ENCODE peak calls at places on chromosomes 3 and 15, in four cellular contexts. One of them, this sample, is unnamed.

GRCh38 chr3:78163379-78163778 is 1123.5 kb downstream of the ROBO2 start:
- DNase-seq in activated T-cell treated with anti-CD3 and anti-CD28 coated beads for 48 hours: no peak
- DNase-seq in GM12865: no peak
- DNase-seq in skeletal muscle cell: no peak
- DNase-seq in this sample: no peak

GRCh38 chr15:70447927-70448698 is 315.2 kb downstream of the UACA start:
- DNase-seq in activated T-cell treated with anti-CD3 and anti-CD28 coated beads for 48 hours: peak; percentile 15
- DNase-seq in GM12865: no peak
- DNase-seq in skeletal muscle cell: no peak
- DNase-seq in this sample: no peak

GRCh38 chr3:194588741-194589140 is 44.5 kb downstream of the TMEM44 start:
- DNase-seq in activated T-cell treated with anti-CD3 and anti-CD28 coated beads for 48 hours: no peak
- DNase-seq in GM12865: no peak
- DNase-seq in skeletal muscle cell: no peak
- DNase-seq in this sample: no peak

GRCh38 chr15:74050127-74050526 is 32.2 kb downstream of the GOLGA6A start:
- DNase-seq in activated T-cell treated with anti-CD3 and anti-CD28 coated beads for 48 hours: no peak
- DNase-seq in GM12865: no peak
- DNase-seq in skeletal muscle cell: no peak
- DNase-seq in this sample: no peak

GRCh38 chr3:195556390-195556789 is 13.3 kb upstream of the PPP1R2 start:
- DNase-seq in activated T-cell treated with anti-CD3 and anti-CD28 coated beads for 48 hours: peak; percentile 24
- DNase-seq in GM12865: no peak
- DNase-seq in skeletal muscle cell: no peak
- DNase-seq in this sample: no peak

GRCh38 chr3:193939527-193939926 is 196.4 kb upstream of the HES1 start:
- DNase-seq in activated T-cell treated with anti-CD3 and anti-CD28 coated beads for 48 hours: no peak
- DNase-seq in GM12865: no peak
- DNase-seq in skeletal muscle cell: no peak
- DNase-seq in this sample: no peak

GRCh38 chr3:37903320-37903719 is 41.6 kb downstream of the CTDSPL start:
- DNase-seq in activated T-cell treated with anti-CD3 and anti-CD28 coated beads for 48 hours: no peak
- DNase-seq in GM12865: no peak
- DNase-seq in skeletal muscle cell: no peak
- DNase-seq in this sample: no peak

GRCh38 chr15:101020945-101021344 is 101.8 kb downstream of the LRRK1 start:
- DNase-seq in activated T-cell treated with anti-CD3 and anti-CD28 coated beads for 48 hours: no peak
- DNase-seq in GM12865: no peak
- DNase-seq in skeletal muscle cell: no peak
- DNase-seq in this sample: no peak

GRCh38 chr3:49812916-49813496 is 747 bp downstream of the UBA7 start:
- DNase-seq in activated T-cell treated with anti-CD3 and anti-CD28 coated beads for 48 hours: no peak
- DNase-seq in GM12865: no peak
- DNase-seq in skeletal muscle cell: no peak
- DNase-seq in this sample: peak; percentile 44

GRCh38 chr3:62587169-62587568 is 213.8 kb upstream of the FEZF2 start:
- DNase-seq in activated T-cell treated with anti-CD3 and anti-CD28 coated beads for 48 hours: no peak
- DNase-seq in GM12865: no peak
- DNase-seq in skeletal muscle cell: peak; percentile 93
- DNase-seq in this sample: no peak

GRCh38 chr3:184275961-184276910 is at the start of gene ECE2:
- DNase-seq in activated T-cell treated with anti-CD3 and anti-CD28 coated beads for 48 hours: no peak
- DNase-seq in GM12865: no peak
- DNase-seq in skeletal muscle cell: no peak
- DNase-seq in this sample: peak; percentile 69

GRCh38 chr15:101037090-101037830 is 118.1 kb downstream of the LRRK1 start:
- DNase-seq in activated T-cell treated with anti-CD3 and anti-CD28 coated beads for 48 hours: no peak
- DNase-seq in GM12865: no peak
- DNase-seq in skeletal muscle cell: no peak
- DNase-seq in this sample: no peak

GRCh38 chr15:63894662-63894949 is 60.9 kb upstream of the HERC1 start:
- DNase-seq in activated T-cell treated with anti-CD3 and anti-CD28 coated beads for 48 hours: no peak
- DNase-seq in GM12865: no peak
- DNase-seq in skeletal muscle cell: no peak
- DNase-seq in this sample: no peak

GRCh38 chr3:55271549-55271948 is 215.6 kb downstream of the WNT5A start:
- DNase-seq in activated T-cell treated with anti-CD3 and anti-CD28 coated beads for 48 hours: no peak
- DNase-seq in GM12865: no peak
- DNase-seq in skeletal muscle cell: no peak
- DNase-seq in this sample: no peak

GRCh38 chr3:70261283-70261682 is 51.2 kb downstream of the MDFIC2 start:
- DNase-seq in activated T-cell treated with anti-CD3 and anti-CD28 coated beads for 48 hours: no peak
- DNase-seq in GM12865: no peak
- DNase-seq in skeletal muscle cell: no peak
- DNase-seq in this sample: no peak

GRCh38 chr3:122563717-122564025 is 429 bp downstream of the PARP9 start:
- DNase-seq in activated T-cell treated with anti-CD3 and anti-CD28 coated beads for 48 hours: no peak
- DNase-seq in GM12865: peak; percentile 33
- DNase-seq in skeletal muscle cell: no peak
- DNase-seq in this sample: no peak

GRCh38 chr3:53478166-53478830 is 16.1 kb upstream of the CACNA1D start:
- DNase-seq in activated T-cell treated with anti-CD3 and anti-CD28 coated beads for 48 hours: no peak
- DNase-seq in GM12865: no peak
- DNase-seq in skeletal muscle cell: no peak
- DNase-seq in this sample: no peak

GRCh38 chr3:140463401-140463800 is 214.5 kb upstream of the TRIM42 start:
- DNase-seq in activated T-cell treated with anti-CD3 and anti-CD28 coated beads for 48 hours: no peak
- DNase-seq in GM12865: no peak
- DNase-seq in skeletal muscle cell: no peak
- DNase-seq in this sample: no peak

GRCh38 chr3:37400945-37401344 is 226.6 kb upstream of the LRRFIP2 start:
- DNase-seq in activated T-cell treated with anti-CD3 and anti-CD28 coated beads for 48 hours: no peak
- DNase-seq in GM12865: no peak
- DNase-seq in skeletal muscle cell: no peak
- DNase-seq in this sample: no peak

GRCh38 chr3:172171396-172172075 is 132.2 kb downstream of the FNDC3B start:
- DNase-seq in activated T-cell treated with anti-CD3 and anti-CD28 coated beads for 48 hours: no peak
- DNase-seq in GM12865: no peak
- DNase-seq in skeletal muscle cell: no peak
- DNase-seq in this sample: no peak

GRCh38 chr3:180563411-180563810 is 38.6 kb upstream of the TTC14 start:
- DNase-seq in activated T-cell treated with anti-CD3 and anti-CD28 coated beads for 48 hours: no peak
- DNase-seq in GM12865: no peak
- DNase-seq in skeletal muscle cell: no peak
- DNase-seq in this sample: no peak

GRCh38 chr15:63093486-63094205 is 28.0 kb upstream of the LACTB start:
- DNase-seq in activated T-cell treated with anti-CD3 and anti-CD28 coated beads for 48 hours: peak; percentile 59
- DNase-seq in GM12865: peak; percentile 84
- DNase-seq in skeletal muscle cell: no peak
- DNase-seq in this sample: peak; percentile 70

GRCh38 chr15:72591361-72591760 is 63.1 kb upstream of the GOLGA6B start:
- DNase-seq in activated T-cell treated with anti-CD3 and anti-CD28 coated beads for 48 hours: no peak
- DNase-seq in GM12865: no peak
- DNase-seq in skeletal muscle cell: peak; percentile 3
- DNase-seq in this sample: peak; percentile 27

GRCh38 chr3:168117853-168118313 is 22.2 kb upstream of the GOLIM4 start:
- DNase-seq in activated T-cell treated with anti-CD3 and anti-CD28 coated beads for 48 hours: no peak
- DNase-seq in GM12865: peak; percentile 27
- DNase-seq in skeletal muscle cell: no peak
- DNase-seq in this sample: no peak

GRCh38 chr3:169327969-169328368 is 335.5 kb downstream of the MECOM start:
- DNase-seq in activated T-cell treated with anti-CD3 and anti-CD28 coated beads for 48 hours: no peak
- DNase-seq in GM12865: no peak
- DNase-seq in skeletal muscle cell: no peak
- DNase-seq in this sample: no peak

GRCh38 chr3:149604125-149604851 is 53.5 kb downstream of the WWTR1 start:
- DNase-seq in activated T-cell treated with anti-CD3 and anti-CD28 coated beads for 48 hours: no peak
- DNase-seq in GM12865: no peak
- DNase-seq in skeletal muscle cell: no peak
- DNase-seq in this sample: no peak

GRCh38 chr3:104604326-104605010 is 762.2 kb upstream of the ALCAM start:
- DNase-seq in activated T-cell treated with anti-CD3 and anti-CD28 coated beads for 48 hours: no peak
- DNase-seq in GM12865: no peak
- DNase-seq in skeletal muscle cell: no peak
- DNase-seq in this sample: peak; percentile 25